ENCODE peak calls at places on chromosomes 11 and 22, in four cellular contexts. D, W, A and K are unnamed samples.

GRCh38 chr11:113470233-113470632 is 5.0 kb downstream of the DRD2 start:
- DNase-seq in D (no peak), W (no peak), A (no peak), K (no peak)

GRCh38 chr22:47544696-47545095 is 782.2 kb downstream of the TBC1D22A start:
- DNase-seq in D (no peak), W (no peak), A (no peak), K (no peak)

GRCh38 chr11:22666700-22667439 is 459 bp downstream of the GAS2 start:
- DNase-seq in D (no peak), W (no peak), A (peak; percentile 53), K (no peak)

GRCh38 chr22:45235101-45235777 is 5.5 kb downstream of the KIAA0930 start:
- DNase-seq in D (peak; percentile 81), W (no peak), A (no peak), K (no peak)

GRCh38 chr11:33895752-33896137 is 3.9 kb upstream of the LMO2 start:
- DNase-seq in D (no peak), W (no peak), A (no peak), K (no peak)

GRCh38 chr11:119533931-119534694 is 111.1 kb upstream of the THY1 start:
- DNase-seq in D (peak; percentile 13), W (peak; percentile 76), A (peak; percentile 57), K (peak; percentile 64)

GRCh38 chr11:107598225-107599139 is 7.5 kb downstream of the ELMOD1 start:
- DNase-seq in D (no peak), W (no peak), A (no peak), K (peak; percentile 29)

GRCh38 chr22:30288414-30289125 is 735 bp downstream of the CASTOR1 start:
- DNase-seq in D (no peak), W (no peak), A (no peak), K (no peak)

GRCh38 chr11:58685973-58686720 is 45.6 kb downstream of the GLYAT start:
- DNase-seq in D (no peak), W (no peak), A (no peak), K (no peak)

GRCh38 chr22:36921309-36922096 is 8.1 kb downstream of the CSF2RB start:
- DNase-seq in D (peak; percentile 69), W (no peak), A (no peak), K (no peak)

GRCh38 chr22:39617761-39618757 is 47.5 kb downstream of the CACNA1I start:
- DNase-seq in D (no peak), W (peak; percentile 21), A (no peak), K (no peak)

GRCh38 chr11:8247312-8247711 is 16.4 kb downstream of the LMO1 start:
- DNase-seq in D (no peak), W (peak; percentile 47), A (no peak), K (no peak)

GRCh38 chr11:69427906-69428880 is 53.3 kb upstream of the LINC01488 start:
- DNase-seq in D (no peak), W (no peak), A (no peak), K (no peak)

GRCh38 chr22:45460288-45461109 is 42.2 kb upstream of the FBLN1 start:
- DNase-seq in D (no peak), W (no peak), A (no peak), K (no peak)

GRCh38 chr11:117703209-117703608 is 93.8 kb downstream of the DSCAML1 start:
- DNase-seq in D (no peak), W (no peak), A (peak; percentile 67), K (no peak)

GRCh38 chr11:117710211-117710610 is 86.8 kb downstream of the DSCAML1 start:
- DNase-seq in D (no peak), W (no peak), A (no peak), K (no peak)

GRCh38 chr11:117705866-117706265 is 91.2 kb downstream of the DSCAML1 start:
- DNase-seq in D (no peak), W (no peak), A (no peak), K (no peak)

GRCh38 chr11:117704416-117705150 is 92.4 kb downstream of the DSCAML1 start:
- DNase-seq in D (no peak), W (no peak), A (no peak), K (no peak)

GRCh38 chr11:117706322-117706814 is 90.6 kb downstream of the DSCAML1 start:
- DNase-seq in D (no peak), W (no peak), A (no peak), K (no peak)
- TF ChIP-seq HDAC2 in D (no peak), W (no peak), A (no peak), K (no peak)

DNA sequence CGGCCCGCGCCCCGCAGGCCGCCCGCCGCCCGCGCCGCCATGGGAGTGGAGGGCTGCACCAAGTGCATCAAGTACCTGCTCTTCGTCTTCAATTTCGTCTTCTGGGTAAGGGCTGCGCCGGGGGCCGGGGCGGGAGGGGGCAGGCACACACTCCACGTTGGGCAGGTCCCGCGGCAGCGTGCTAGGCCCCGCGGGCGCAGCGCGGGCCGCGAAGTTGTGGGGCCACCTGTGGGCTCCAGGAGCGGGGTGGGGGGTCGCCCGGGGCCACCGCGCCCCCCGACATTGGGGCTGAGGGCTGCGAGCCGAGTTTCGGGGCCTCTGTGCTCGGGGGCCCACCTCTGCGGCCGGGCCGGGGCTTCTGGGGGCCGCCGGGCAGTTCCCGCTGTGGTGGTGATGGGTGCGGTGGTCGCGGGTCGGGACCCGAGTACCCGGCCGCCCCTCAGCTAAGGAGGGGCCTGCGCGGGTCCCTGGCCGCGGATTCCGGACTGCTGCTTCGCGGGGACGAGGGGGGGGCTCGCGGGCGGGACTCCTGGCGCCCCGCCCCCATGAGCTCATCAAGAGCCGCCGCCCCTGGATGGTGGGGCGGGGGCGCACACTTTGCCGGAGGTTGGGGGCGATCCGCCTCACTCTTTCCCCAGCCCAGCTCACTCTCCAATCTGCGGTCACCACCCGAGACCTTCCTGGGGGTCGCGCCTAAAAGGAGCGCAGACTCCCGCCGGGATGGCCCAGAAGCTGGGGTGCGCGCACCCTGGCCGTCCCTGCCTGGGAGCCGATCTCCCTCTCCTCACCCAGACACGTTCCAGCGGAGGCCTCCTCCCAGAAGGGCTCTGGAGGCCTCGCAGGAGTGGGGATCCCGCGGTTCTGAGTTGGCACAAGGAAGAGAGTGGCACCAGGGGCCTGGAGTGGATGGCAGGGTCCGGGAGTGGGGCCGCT is 667 bp downstream of the CD81 start:
- DNase-seq in D (no peak), W (peak; percentile 82), A (no peak), K (peak; percentile 41)
- H3K27ac ChIP-seq in D (peak overlapping the region; percentile 74), W (peak overlapping the region; percentile 85), A (no peak overlapping the region), K (peak overlapping the region; percentile 98)

GRCh38 chr11:76566811-76567210 is 103.7 kb downstream of the LRRC32 start:
- DNase-seq in D (no peak), W (no peak), A (no peak), K (no peak)
- TF ChIP-seq SMC3 in D (no peak), W (no peak), A (no peak), K (no peak)

DNA sequence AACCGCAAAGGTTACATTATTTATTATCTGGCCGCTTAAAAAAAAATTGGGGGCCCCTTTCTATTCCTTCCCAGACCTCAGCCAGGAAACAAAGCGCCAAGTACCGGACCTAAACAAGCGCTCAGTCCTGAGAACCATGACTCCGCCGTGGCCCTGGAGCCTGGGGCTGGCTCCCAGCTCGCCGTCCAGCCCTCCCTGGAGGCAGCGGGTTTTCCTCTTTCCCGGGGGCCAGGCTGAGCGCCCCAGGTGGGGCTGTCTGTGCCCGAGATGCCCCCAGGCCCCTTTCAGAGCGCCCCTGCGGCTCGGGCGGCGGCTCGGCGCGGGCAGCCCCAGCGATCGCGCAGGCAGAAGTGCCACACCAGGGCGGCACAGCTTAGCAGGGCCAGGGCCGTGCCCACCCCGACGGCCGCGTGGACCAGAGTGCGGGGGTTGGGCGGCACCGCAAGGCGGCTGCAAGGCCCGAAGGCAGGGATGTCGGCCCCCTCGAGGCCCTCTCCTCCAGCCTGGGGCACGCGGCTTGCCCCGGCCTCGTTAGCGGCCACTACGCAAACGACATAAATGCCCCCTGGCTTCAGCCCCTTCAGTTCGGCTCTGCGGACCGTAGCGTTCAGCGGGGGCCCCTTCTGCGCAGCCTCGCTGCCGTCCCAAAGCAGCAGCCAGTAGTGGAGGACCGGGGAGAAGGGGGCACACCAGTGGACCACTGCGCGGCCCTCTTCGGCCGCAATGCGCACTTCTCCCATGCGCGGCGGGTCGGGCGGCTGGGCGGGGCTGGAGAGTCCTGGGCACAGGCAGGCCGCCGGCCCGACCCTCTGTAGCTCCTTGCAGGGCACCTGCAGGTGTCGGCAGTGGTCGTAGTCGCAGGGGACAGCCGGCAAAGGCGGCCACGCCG is 1.6 kb downstream of the LRRN4CL start:
- DNase-seq in D (no peak), W (no peak), A (no peak), K (no peak)
- TF ChIP-seq HDAC2 in D (no peak), W (no peak), A (no peak), K (no peak)

GRCh38 chr11:10898003-10898762 is 40.3 kb upstream of the ZBED5 start:
- DNase-seq in D (no peak), W (no peak), A (no peak), K (no peak)

GRCh38 chr11:10899542-10899830 is 41.6 kb upstream of the ZBED5 start:
- DNase-seq in D (no peak), W (peak; percentile 72), A (no peak), K (no peak)

GRCh38 chr11:10897150-10897549 is 39.3 kb upstream of the ZBED5 start:
- DNase-seq in D (no peak), W (no peak), A (no peak), K (no peak)

GRCh38 chr11:10900686-10901415 is 43.0 kb upstream of the ZBED5 start:
- DNase-seq in D (no peak), W (peak; percentile 16), A (no peak), K (no peak)

GRCh38 chr11:10898763-10899541 is 41.1 kb upstream of the ZBED5 start:
- DNase-seq in D (no peak), W (peak; percentile 46), A (no peak), K (no peak)
- H3K27ac ChIP-seq in D (no peak overlapping the region), W (peak overlapping the region; percentile 98), A (no peak overlapping the region), K (peak overlapping the region; percentile 87)

GRCh38 chr22:19909350-19910179 is 32.0 kb upstream of the COMT start:
- DNase-seq in D (peak; percentile 32), W (peak; percentile 99), A (peak; percentile 64), K (peak; percentile 68)
- TF ChIP-seq SMC3 in D (peak; percentile 98), W (peak; percentile 100), A (peak; percentile 98), K (peak; percentile 90)

GRCh38 chr11:78828582-78829520 is 254.2 kb upstream of the NARS2 start:
- DNase-seq in D (no peak), W (no peak), A (no peak), K (no peak)

GRCh38 chr11:78832226-78832947 is 257.7 kb upstream of the NARS2 start:
- DNase-seq in D (no peak), W (no peak), A (no peak), K (peak; percentile 7)

GRCh38 chr11:78833237-78833636 is 258.6 kb upstream of the NARS2 start:
- DNase-seq in D (no peak), W (no peak), A (no peak), K (no peak)

GRCh38 chr11:78831571-78831970 is 256.9 kb upstream of the NARS2 start:
- DNase-seq in D (no peak), W (no peak), A (no peak), K (no peak)

DNA sequence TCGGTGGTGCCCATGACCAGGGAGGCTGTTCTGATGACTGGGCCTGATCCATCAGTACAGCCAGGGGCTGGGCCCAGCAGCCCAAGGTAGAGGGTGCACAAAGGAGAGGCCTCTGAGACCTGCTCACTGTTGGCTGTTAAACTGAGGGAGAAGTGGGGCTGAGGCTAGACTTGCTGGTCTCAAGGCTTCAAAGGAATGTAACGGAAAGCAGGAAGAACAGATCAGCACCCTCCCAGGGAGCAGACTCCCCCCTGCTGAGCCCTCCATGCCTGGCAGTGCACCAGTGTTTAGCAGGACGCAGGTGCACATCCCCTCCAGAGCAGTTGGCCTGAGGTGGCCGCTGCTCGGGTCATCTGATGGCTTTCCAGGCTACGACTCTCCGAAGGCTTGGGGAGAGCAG is 255.6 kb upstream of the NARS2 start:
- DNase-seq in D (no peak), W (no peak), A (no peak), K (no peak)
- TF ChIP-seq HDAC2 in D (no peak), W (no peak), A (no peak), K (no peak)